ENCODE peak calls at places on chromosomes 4 and X, in five cellular contexts. One of them, this sample, is unnamed.

GRCh38 chrX:10395643-10396042 is 224.7 kb downstream of the MID1 start:
- DNase-seq in epithelial cell of esophagus: no peak
- DNase-seq in IMR-90: no peak
- DNase-seq in HCT116: no peak
- DNase-seq in GM10248: no peak
- DNase-seq in this sample: no peak

GRCh38 chrX:2691543-2692220 is 587 bp downstream of the CD99 start:
- DNase-seq in epithelial cell of esophagus: peak; percentile 46
- DNase-seq in GM10248: peak; percentile 29
- DNase-seq in IMR-90: peak; percentile 31
- DNase-seq in HCT116: no peak
- DNase-seq in this sample: peak; percentile 30

GRCh38 chr4:38800956-38801450 is 3.6 kb downstream of the TLR1 start:
- DNase-seq in GM10248: no peak
- DNase-seq in IMR-90: no peak
- DNase-seq in HCT116: no peak
- DNase-seq in epithelial cell of esophagus: peak; percentile 58
- DNase-seq in this sample: no peak

GRCh38 chr4:57137261-57137660 is 27.1 kb upstream of the IGFBP7 start:
- DNase-seq in IMR-90: no peak
- DNase-seq in HCT116: no peak
- DNase-seq in GM10248: no peak
- DNase-seq in epithelial cell of esophagus: no peak
- DNase-seq in this sample: no peak

GRCh38 chrX:989959-990510 is 222.4 kb downstream of the CRLF2 start:
- DNase-seq in HCT116: peak; percentile 78
- DNase-seq in IMR-90: peak; percentile 56
- DNase-seq in epithelial cell of esophagus: peak; percentile 32
- DNase-seq in GM10248: peak; percentile 69
- DNase-seq in this sample: no peak

GRCh38 chr4:110005461-110006056 is 92.9 kb downstream of the EGF start:
- DNase-seq in epithelial cell of esophagus: peak; percentile 85
- DNase-seq in IMR-90: peak; percentile 78
- DNase-seq in HCT116: peak; percentile 57
- DNase-seq in GM10248: peak; percentile 71
- DNase-seq in this sample: no peak

GRCh38 chr4:64539234-64539849 is 130.1 kb upstream of the TECRL start:
- DNase-seq in HCT116: peak; percentile 16
- DNase-seq in epithelial cell of esophagus: peak; percentile 77
- DNase-seq in GM10248: peak; percentile 32
- DNase-seq in IMR-90: peak; percentile 49
- DNase-seq in this sample: peak; percentile 41

GRCh38 chr4:55635760-55636621 is at the start of gene NMU:
- DNase-seq in IMR-90: no peak
- DNase-seq in epithelial cell of esophagus: peak; percentile 68
- DNase-seq in HCT116: peak; percentile 67
- DNase-seq in GM10248: peak; percentile 55
- DNase-seq in this sample: peak; percentile 60

GRCh38 chrX:134990475-134991473 is at the start of gene SMIM10:
- DNase-seq in epithelial cell of esophagus: peak; percentile 48
- DNase-seq in GM10248: peak; percentile 34
- DNase-seq in IMR-90: peak; percentile 79
- DNase-seq in HCT116: no peak
- DNase-seq in this sample: peak; percentile 75

GRCh38 chr4:73964862-73965611 is 16.8 kb downstream of the PF4 start:
- DNase-seq in GM10248: no peak
- DNase-seq in epithelial cell of esophagus: peak; percentile 41
- DNase-seq in HCT116: peak; percentile 46
- DNase-seq in IMR-90: no peak
- DNase-seq in this sample: peak; percentile 24

GRCh38 chrX:151680805-151681204 is 14.5 kb upstream of the PRRG3 start:
- DNase-seq in GM10248: peak; percentile 46
- DNase-seq in epithelial cell of esophagus: peak; percentile 48
- DNase-seq in HCT116: peak; percentile 32
- DNase-seq in IMR-90: peak; percentile 2
- DNase-seq in this sample: peak; percentile 70

GRCh38 chr4:32633421-32633820 is 1913.3 kb downstream of the PCDH7 start:
- DNase-seq in HCT116: no peak
- DNase-seq in epithelial cell of esophagus: no peak
- DNase-seq in IMR-90: no peak
- DNase-seq in GM10248: no peak
- DNase-seq in this sample: no peak

GRCh38 chr4:168634276-168634802 is 137.5 kb downstream of the PALLD start:
- DNase-seq in IMR-90: peak; percentile 92
- DNase-seq in HCT116: no peak
- DNase-seq in epithelial cell of esophagus: peak; percentile 57
- DNase-seq in GM10248: no peak
- DNase-seq in this sample: no peak

GRCh38 chr4:106264331-106264728 is 51.7 kb downstream of the TBCK start:
- DNase-seq in IMR-90: peak; percentile 17
- DNase-seq in GM10248: no peak
- DNase-seq in epithelial cell of esophagus: peak; percentile 58
- DNase-seq in HCT116: no peak
- DNase-seq in this sample: no peak

GRCh38 chrX:151938172-151938571 is 25.5 kb downstream of the MAGEA4 start:
- DNase-seq in HCT116: no peak
- DNase-seq in GM10248: no peak
- DNase-seq in epithelial cell of esophagus: peak; percentile 24
- DNase-seq in IMR-90: no peak
- DNase-seq in this sample: no peak

GRCh38 chrX:110669572-110669971 is 126.0 kb downstream of the CHRDL1 start:
- DNase-seq in HCT116: no peak
- DNase-seq in GM10248: no peak
- DNase-seq in IMR-90: no peak
- DNase-seq in epithelial cell of esophagus: no peak
- DNase-seq in this sample: no peak

GRCh38 chr4:105061136-105061696 is 85.5 kb upstream of the TET2 start:
- DNase-seq in HCT116: peak; percentile 28
- DNase-seq in GM10248: peak; percentile 55
- DNase-seq in epithelial cell of esophagus: peak; percentile 82
- DNase-seq in IMR-90: peak; percentile 5
- DNase-seq in this sample: peak; percentile 21

GRCh38 chr4:139889194-139889762 is 223.7 kb downstream of the MGST2 start:
- DNase-seq in epithelial cell of esophagus: peak; percentile 97
- DNase-seq in IMR-90: no peak
- DNase-seq in HCT116: no peak
- DNase-seq in GM10248: no peak
- DNase-seq in this sample: no peak

GRCh38 chrX:3820170-3820569 is 106.7 kb upstream of the PRKX start:
- DNase-seq in epithelial cell of esophagus: peak; percentile 36
- DNase-seq in GM10248: no peak
- DNase-seq in HCT116: no peak
- DNase-seq in IMR-90: peak; percentile 93
- DNase-seq in this sample: no peak

GRCh38 chr4:102789317-102789717 is 28.5 kb upstream of the MANBA start:
- DNase-seq in epithelial cell of esophagus: peak; percentile 61
- DNase-seq in GM10248: no peak
- DNase-seq in HCT116: no peak
- DNase-seq in IMR-90: peak; percentile 83
- DNase-seq in this sample: no peak

GRCh38 chr4:179867300-179867878 is 2375.8 kb upstream of the TENM3 start:
- DNase-seq in epithelial cell of esophagus: peak; percentile 71
- DNase-seq in HCT116: peak; percentile 80
- DNase-seq in GM10248: peak; percentile 56
- DNase-seq in IMR-90: peak; percentile 57
- DNase-seq in this sample: peak; percentile 61

GRCh38 chr4:165726831-165727230 is 146.2 kb upstream of the TLL1 start:
- DNase-seq in IMR-90: no peak
- DNase-seq in GM10248: no peak
- DNase-seq in epithelial cell of esophagus: peak; percentile 13
- DNase-seq in HCT116: no peak
- DNase-seq in this sample: no peak

GRCh38 chr4:5809216-5809776 is 83.6 kb downstream of the CRMP1 start:
- DNase-seq in epithelial cell of esophagus: no peak
- DNase-seq in IMR-90: peak; percentile 41
- DNase-seq in HCT116: no peak
- DNase-seq in GM10248: no peak
- DNase-seq in this sample: no peak

GRCh38 chrX:68938244-68939004 is 109.6 kb downstream of the EFNB1 start:
- DNase-seq in epithelial cell of esophagus: no peak
- DNase-seq in HCT116: no peak
- DNase-seq in IMR-90: peak; percentile 47
- DNase-seq in GM10248: no peak
- DNase-seq in this sample: no peak

GRCh38 chr4:113109106-113109740 is 59.8 kb downstream of the ANK2 start:
- DNase-seq in GM10248: no peak
- DNase-seq in HCT116: no peak
- DNase-seq in IMR-90: no peak
- DNase-seq in epithelial cell of esophagus: no peak
- DNase-seq in this sample: no peak

GRCh38 chrX:22800360-22800759 is 199.4 kb upstream of the DDX53 start:
- DNase-seq in HCT116: no peak
- DNase-seq in GM10248: no peak
- DNase-seq in IMR-90: peak; percentile 89
- DNase-seq in epithelial cell of esophagus: peak; percentile 82
- DNase-seq in this sample: no peak

GRCh38 chr4:173505924-173506779 is 23.9 kb downstream of the HAND2 start:
- DNase-seq in IMR-90: peak; percentile 45
- DNase-seq in epithelial cell of esophagus: peak; percentile 29
- DNase-seq in HCT116: peak; percentile 56
- DNase-seq in GM10248: peak; percentile 79
- DNase-seq in this sample: peak; percentile 66

GRCh38 chr4:188031751-188032150 is 36.2 kb downstream of the ZFP42 start:
- DNase-seq in HCT116: no peak
- DNase-seq in epithelial cell of esophagus: no peak
- DNase-seq in GM10248: no peak
- DNase-seq in IMR-90: no peak
- DNase-seq in this sample: no peak

GRCh38 chr4:129526812-129527211 is 430.9 kb downstream of the C4orf33 start:
- DNase-seq in GM10248: no peak
- DNase-seq in epithelial cell of esophagus: peak; percentile 42
- DNase-seq in HCT116: peak; percentile 21
- DNase-seq in IMR-90: no peak
- DNase-seq in this sample: no peak

GRCh38 chrX:100611951-100612350 is 24.7 kb downstream of the TSPAN6 start:
- DNase-seq in GM10248: no peak
- DNase-seq in HCT116: no peak
- DNase-seq in epithelial cell of esophagus: no peak
- DNase-seq in IMR-90: no peak
- DNase-seq in this sample: no peak

GRCh38 chrX:100609591-100609990 is 24.9 kb downstream of the TNMD start:
- DNase-seq in IMR-90: no peak
- DNase-seq in HCT116: no peak
- DNase-seq in GM10248: no peak
- DNase-seq in epithelial cell of esophagus: no peak
- DNase-seq in this sample: no peak

GRCh38 chrX:100615015-100615414 is 21.6 kb downstream of the TSPAN6 start:
- DNase-seq in epithelial cell of esophagus: peak; percentile 50
- DNase-seq in GM10248: peak; percentile 38
- DNase-seq in IMR-90: peak; percentile 68
- DNase-seq in HCT116: peak; percentile 22
- DNase-seq in this sample: peak; percentile 46
- TF ChIP-seq CTCF in epithelial cell of esophagus: peak; percentile 44
- TF ChIP-seq CTCF in GM10248: peak; percentile 32
- TF ChIP-seq CTCF in IMR-90: peak; percentile 64
- TF ChIP-seq CTCF in HCT116: peak; percentile 44
- TF ChIP-seq CTCF in this sample: peak; percentile 25

GRCh38 chr4:53197760-53198150 is 168.1 kb downstream of the SCFD2 start:
- DNase-seq in IMR-90: no peak
- DNase-seq in epithelial cell of esophagus: no peak
- DNase-seq in HCT116: no peak
- DNase-seq in GM10248: no peak
- DNase-seq in this sample: no peak

GRCh38 chr4:53196195-53196641 is 169.6 kb downstream of the SCFD2 start:
- DNase-seq in HCT116: no peak
- DNase-seq in IMR-90: peak; percentile 36
- DNase-seq in epithelial cell of esophagus: no peak
- DNase-seq in GM10248: no peak
- DNase-seq in this sample: no peak

GRCh38 chr4:53194727-53195126 is 171.1 kb downstream of the SCFD2 start:
- DNase-seq in HCT116: no peak
- DNase-seq in GM10248: no peak
- DNase-seq in epithelial cell of esophagus: no peak
- DNase-seq in IMR-90: no peak
- DNase-seq in this sample: no peak

GRCh38 chr4:53199356-53199755 is 166.5 kb downstream of the SCFD2 start:
- DNase-seq in GM10248: no peak
- DNase-seq in IMR-90: no peak
- DNase-seq in HCT116: no peak
- DNase-seq in epithelial cell of esophagus: no peak
- DNase-seq in this sample: no peak

GRCh38 chr4:53196872-53197759 is 168.7 kb downstream of the SCFD2 start:
- DNase-seq in HCT116: peak; percentile 70
- DNase-seq in epithelial cell of esophagus: peak; percentile 80
- DNase-seq in IMR-90: peak; percentile 90
- DNase-seq in GM10248: peak; percentile 44
- DNase-seq in this sample: peak; percentile 9
- TF ChIP-seq CTCF in HCT116: peak; percentile 65
- TF ChIP-seq CTCF in epithelial cell of esophagus: peak; percentile 70
- TF ChIP-seq CTCF in IMR-90: peak; percentile 80
- TF ChIP-seq CTCF in GM10248: peak; percentile 65
- TF ChIP-seq CTCF in this sample: peak; percentile 41

DNA sequence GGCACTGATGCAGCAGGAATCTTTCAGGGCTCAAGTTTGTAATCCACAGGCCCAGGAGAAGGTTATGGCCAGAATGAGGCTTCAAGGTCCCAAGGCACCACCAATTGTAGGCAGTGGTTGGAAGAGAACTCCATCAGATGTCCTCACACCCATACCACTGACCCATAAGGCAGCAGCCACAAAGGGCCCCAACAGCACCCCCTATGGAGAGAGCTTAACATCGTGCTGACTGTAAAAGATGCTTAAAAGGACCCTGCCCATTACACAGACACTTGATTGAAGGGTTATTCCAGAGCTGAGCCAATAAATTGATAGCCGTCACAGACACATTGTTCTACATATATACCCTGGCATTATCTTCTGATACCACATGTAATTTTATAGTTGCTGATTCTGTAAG is 113.7 kb downstream of the SOWAHB start:
- DNase-seq in HCT116: no peak
- DNase-seq in GM10248: no peak
- DNase-seq in epithelial cell of esophagus: no peak
- DNase-seq in IMR-90: no peak
- DNase-seq in this sample: peak; percentile 15
- TF ChIP-seq CTCF in HCT116: peak; percentile 7
- TF ChIP-seq CTCF in GM10248: peak; percentile 24
- TF ChIP-seq CTCF in epithelial cell of esophagus: no peak
- TF ChIP-seq CTCF in IMR-90: peak; percentile 25
- TF ChIP-seq CTCF in this sample: no peak

GRCh38 chr4:86521373-86521969 is 72.6 kb upstream of the PTPN13 start:
- DNase-seq in epithelial cell of esophagus: no peak
- DNase-seq in GM10248: no peak
- DNase-seq in HCT116: no peak
- DNase-seq in IMR-90: no peak
- DNase-seq in this sample: no peak

GRCh38 chr4:86523333-86523732 is 70.8 kb upstream of the PTPN13 start:
- DNase-seq in GM10248: no peak
- DNase-seq in epithelial cell of esophagus: no peak
- DNase-seq in HCT116: no peak
- DNase-seq in IMR-90: no peak
- DNase-seq in this sample: no peak

DNA sequence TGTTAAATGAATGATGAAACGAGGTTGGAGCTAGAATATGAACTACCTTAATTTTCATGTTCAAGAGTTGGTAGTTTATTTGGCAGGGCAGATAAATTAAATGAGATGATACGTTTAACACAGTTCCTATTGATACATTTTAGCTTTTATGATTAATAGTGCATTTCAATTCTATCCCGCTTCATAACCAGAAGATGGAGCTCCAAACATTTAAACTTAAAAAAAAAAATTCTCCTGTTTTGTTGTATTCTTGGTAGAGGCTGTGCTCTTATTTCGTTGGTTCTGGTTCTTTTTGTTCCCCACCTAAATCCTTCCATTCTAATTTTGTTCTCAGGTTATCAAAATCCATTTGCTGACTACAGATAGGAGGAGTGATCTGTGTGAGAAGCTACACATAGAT is 71.8 kb upstream of the PTPN13 start:
- DNase-seq in IMR-90: no peak
- DNase-seq in HCT116: no peak
- DNase-seq in GM10248: no peak
- DNase-seq in epithelial cell of esophagus: no peak
- DNase-seq in this sample: no peak
- TF ChIP-seq CTCF in IMR-90: peak; percentile 39
- TF ChIP-seq CTCF in HCT116: peak; percentile 49
- TF ChIP-seq CTCF in GM10248: no peak
- TF ChIP-seq CTCF in epithelial cell of esophagus: no peak
- TF ChIP-seq CTCF in this sample: no peak